ENCODE peak calls at places on chromosomes 4 and X, in seven cellular contexts. E is epithelial cell of proximal tubule, C is AG09309, P is choroid plexus epithelial cell, V is heart right ventricle, J is prostate gland, R is adrenal gland. A is an unnamed sample.
A peak's percentile ranks its signal among the peaks of the same experiment; 100 is the strongest.

GRCh38 chrX:132520792-132521191 is 32.0 kb upstream of the MBNL3 start:
- DNase-seq in C (no peak), R (no peak), V (no peak), J (no peak), P (no peak), E (no peak), A (no peak)

GRCh38 chr4:128159967-128160366 is 98.9 kb downstream of the LARP1B start:
- DNase-seq in R (no peak), P (peak; percentile 92), E (no peak), J (no peak), V (no peak), C (no peak), A (no peak)

GRCh38 chrX:51336584-51336983 is 4.0 kb downstream of the NUDT10 start:
- DNase-seq in E (no peak), R (peak; percentile 46), P (peak; percentile 60), C (peak; percentile 10), V (no peak), J (peak; percentile 10), A (peak; percentile 27)

GRCh38 chrX:39388730-39389129 is 587.5 kb downstream of the MID1IP1 start:
- DNase-seq in J (no peak), E (no peak), V (no peak), P (no peak), R (no peak), C (no peak), A (no peak)

GRCh38 chr4:187017156-187017555 is 293.5 kb upstream of the FAT1 start:
- DNase-seq in V (no peak), P (no peak), R (no peak), J (no peak), E (no peak), C (no peak), A (no peak)

GRCh38 chr4:75025432-75025831 is 92.5 kb downstream of the PARM1 start:
- DNase-seq in P (no peak), V (no peak), R (no peak), C (no peak), E (no peak), J (no peak), A (no peak)

GRCh38 chr4:152937535-152938236 is 1.6 kb downstream of the FHDC1 start:
- DNase-seq in E (no peak), C (no peak), R (no peak), J (peak; percentile 21), V (peak; percentile 35), P (peak; percentile 32), A (no peak)

GRCh38 chr4:144647095-144647959 is 1.4 kb downstream of the HHIP start:
- DNase-seq in E (no peak), C (no peak), J (no peak), R (no peak), V (no peak), P (peak; percentile 77), A (no peak)

GRCh38 chrX:100636321-100636991 is at the start of gene TSPAN6:
- DNase-seq in C (peak; percentile 42), P (peak; percentile 92), R (peak; percentile 77), J (peak; percentile 75), V (peak; percentile 80), E (peak; percentile 39), A (peak; percentile 81)

GRCh38 chrX:132292753-132293152 is 73.5 kb upstream of the RAP2C start:
- DNase-seq in E (no peak), V (no peak), C (peak; percentile 37), R (peak; percentile 20), P (peak; percentile 75), J (peak; percentile 6), A (peak; percentile 19)

GRCh38 chr4:92299152-92299551 is 4.6 kb upstream of the GRID2 start:
- DNase-seq in C (no peak), E (no peak), R (no peak), V (no peak), P (peak; percentile 42), J (no peak), A (no peak)

GRCh38 chr4:3302164-3302785 is 9.5 kb downstream of the RGS12 start:
- DNase-seq in V (no peak), J (no peak), C (no peak), E (no peak), P (no peak), R (peak; percentile 58), A (no peak)

GRCh38 chr4:143482753-143483362 is 30.6 kb upstream of the SMARCA5 start:
- DNase-seq in R (peak; percentile 14), V (no peak), P (peak; percentile 82), E (peak; percentile 22), C (peak; percentile 20), J (no peak), A (peak; percentile 30)

GRCh38 chr4:105878668-105879067 is 16.6 kb upstream of the NPNT start:
- DNase-seq in P (no peak), R (no peak), V (no peak), C (no peak), J (peak; percentile 27), E (no peak), A (no peak)

GRCh38 chr4:140839888-140840790 is 84.0 kb upstream of the TBC1D9 start:
- DNase-seq in E (no peak), P (peak; percentile 34), V (no peak), C (no peak), R (no peak), J (peak; percentile 27), A (no peak)

GRCh38 chr4:156763511-156763910 is 208.1 kb downstream of the PDGFC start:
- DNase-seq in J (no peak), E (no peak), C (no peak), R (no peak), V (no peak), P (peak; percentile 68), A (no peak)

GRCh38 chrX:12978205-12979010 is 3.5 kb downstream of the TMSB4X start:
- DNase-seq in R (peak; percentile 43), J (no peak), E (no peak), C (no peak), P (peak; percentile 89), V (peak; percentile 35), A (peak; percentile 61)

GRCh38 chr4:37389967-37390580 is 145.5 kb downstream of the NWD2 start:
- DNase-seq in C (peak; percentile 13), V (no peak), J (peak; percentile 9), R (peak; percentile 9), P (peak; percentile 67), E (no peak), A (no peak)

GRCh38 chr4:41178372-41179085 is 35.8 kb downstream of the APBB2 start:
- DNase-seq in E (no peak), P (peak; percentile 95), V (no peak), C (peak; percentile 79), J (no peak), R (no peak), A (no peak)

GRCh38 chr4:127698789-127699200 is 31.4 kb upstream of the SLC25A31 start:
- DNase-seq in J (no peak), C (peak; percentile 65), E (peak; percentile 6), V (no peak), P (peak; percentile 97), R (peak; percentile 15), A (no peak)

GRCh38 chr4:83115000-83115399 is 471 bp upstream of the PLAC8 start:
- DNase-seq in V (no peak), P (peak; percentile 74), J (no peak), E (no peak), R (no peak), C (no peak), A (no peak)

GRCh38 chrX:85994228-85994627 is 53.1 kb downstream of the CHM start:
- DNase-seq in P (no peak), E (no peak), J (no peak), V (no peak), C (no peak), R (no peak), A (no peak)

GRCh38 chrX:154799554-154800348 is 5.5 kb downstream of the MPP1 start:
- DNase-seq in C (no peak), R (no peak), V (no peak), P (peak; percentile 48), E (no peak), J (peak; percentile 37), A (no peak)

GRCh38 chr4:4856071-4857000 is 3.1 kb upstream of the MSX1 start:
- DNase-seq in C (no peak), P (no peak), J (no peak), R (peak; percentile 27), V (no peak), E (no peak), A (no peak)

GRCh38 chr4:54005475-54005874 is 58.9 kb downstream of the CHIC2 start:
- DNase-seq in J (no peak), E (no peak), R (no peak), V (no peak), P (peak; percentile 79), C (no peak), A (no peak)

GRCh38 chr4:152951348-152951747 is 15.2 kb downstream of the FHDC1 start:
- DNase-seq in V (no peak), R (no peak), C (no peak), J (no peak), E (no peak), P (peak; percentile 24), A (no peak)

GRCh38 chrX:4851534-4851933 is 1138.1 kb upstream of the PRKX start:
- DNase-seq in E (no peak), P (no peak), C (no peak), R (no peak), J (no peak), V (no peak), A (no peak)

GRCh38 chr4:184734758-184735157 is 862 bp upstream of the CENPU start:
- DNase-seq in C (no peak), V (no peak), E (no peak), P (no peak), R (no peak), J (no peak), A (no peak)
- H3K4me3 ChIP-seq in C (no peak overlapping the region), V (peak overlapping the region; percentile 77), E (peak overlapping the region; percentile 65), P (peak overlapping the region; percentile 89), R (peak overlapping the region; percentile 61), J (peak overlapping the region; percentile 63), A (no peak overlapping the region)

GRCh38 chr4:34198966-34199365 is 2045.3 kb downstream of the ARAP2 start:
- DNase-seq in J (no peak), C (no peak), E (no peak), P (no peak), V (no peak), R (no peak), A (no peak)

GRCh38 chr4:34194585-34194984 is 2049.7 kb downstream of the ARAP2 start:
- DNase-seq in E (no peak), J (no peak), V (no peak), P (no peak), C (no peak), R (no peak), A (no peak)

GRCh38 chr4:34196375-34196774 is 2047.9 kb downstream of the ARAP2 start:
- DNase-seq in J (no peak), C (no peak), R (no peak), V (no peak), E (no peak), P (peak; percentile 29), A (no peak)

GRCh38 chr4:34193451-34194154 is 2050.7 kb downstream of the ARAP2 start:
- DNase-seq in R (no peak), C (no peak), V (no peak), P (peak; percentile 60), E (no peak), J (no peak), A (no peak)
- H3K4me3 ChIP-seq in R (no peak overlapping the region), C (no peak overlapping the region), V (no peak overlapping the region), P (no peak overlapping the region), E (no peak overlapping the region), J (no peak overlapping the region), A (no peak overlapping the region)

GRCh38 chr4:70915048-70915815 is 13.1 kb downstream of the MOB1B start:
- DNase-seq in V (no peak), C (no peak), R (no peak), J (no peak), P (peak; percentile 46), E (no peak), A (no peak)
- H3K4me3 ChIP-seq in V (no peak overlapping the region), C (no peak overlapping the region), R (no peak overlapping the region), J (no peak overlapping the region), P (no peak overlapping the region), E (no peak overlapping the region), A (no peak overlapping the region)

GRCh38 chr4:126081336-126081735 is 766.6 kb downstream of the FAT4 start:
- DNase-seq in J (no peak), P (no peak), V (no peak), E (no peak), R (no peak), C (no peak), A (no peak)
- H3K4me3 ChIP-seq in J (no peak overlapping the region), P (no peak overlapping the region), V (no peak overlapping the region), E (no peak overlapping the region), R (no peak overlapping the region), C (no peak overlapping the region), A (no peak overlapping the region)

A was measured in uterus.